ENCODE peak calls at places on chromosome 17, in four cellular contexts. B, U, V and Z are unnamed samples.

GRCh38 chr17:21278304-21279197 is 6.0 kb upstream of the MAP2K3 start:
- DNase-seq in B (no peak), U (no peak), V (no peak), Z (peak)

GRCh38 chr17:29577009-29577777 is 8.7 kb downstream of the TP53I13 start:
- DNase-seq in B (no peak), U (no peak), V (no peak), Z (no peak)

GRCh38 chr17:16081507-16082087 is 82.0 kb downstream of the TTC19 start:
- DNase-seq in B (no peak), U (no peak), V (no peak), Z (no peak)

GRCh38 chr17:76405967-76406647 is 21.7 kb downstream of the SPHK1 start:
- DNase-seq in B (peak), U (no peak), V (no peak), Z (peak)

GRCh38 chr17:29155235-29155965 is 24.8 kb downstream of the MYO18A start:
- DNase-seq in B (peak), U (no peak), V (no peak), Z (peak)

GRCh38 chr17:48610282-48611211 is at the start of gene HOXB7:
- DNase-seq in B (peak), U (no peak), V (no peak), Z (no peak)

GRCh38 chr17:14918540-14918939 is 346.6 kb downstream of the PMP22 start:
- DNase-seq in B (no peak), U (no peak), V (no peak), Z (no peak)

GRCh38 chr17:41382396-41382795 is 290 bp upstream of the KRT34 start:
- DNase-seq in B (no peak), U (no peak), V (no peak), Z (no peak)

GRCh38 chr17:31389673-31390381 is 1.6 kb upstream of the RAB11FIP4 start:
- DNase-seq in B (no peak), U (no peak), V (no peak), Z (no peak)

GRCh38 chr17:44011876-44012275 is 2.9 kb downstream of the TMEM101 start:
- DNase-seq in B (no peak), U (no peak), V (no peak), Z (no peak)

GRCh38 chr17:7486181-7486580 is 2.0 kb downstream of the POLR2A start:
- DNase-seq in B (no peak), U (no peak), V (no peak), Z (no peak)

GRCh38 chr17:17064322-17064721 is 22.1 kb downstream of the MPRIP start:
- DNase-seq in B (no peak), U (no peak), V (no peak), Z (no peak)

GRCh38 chr17:16215965-16216316 is 607 bp upstream of the NCOR1 start:
- DNase-seq in B (peak), U (peak), V (no peak), Z (no peak)

GRCh38 chr17:57135748-57136342 is 50.8 kb downstream of the AKAP1 start:
- DNase-seq in B (no peak), U (no peak), V (no peak), Z (no peak)

GRCh38 chr17:77287432-77288068 is 146.8 kb downstream of the SEC14L1 start:
- DNase-seq in B (no peak), U (no peak), V (no peak), Z (no peak)

GRCh38 chr17:49787932-49788442 is 494 bp upstream of the KAT7 start:
- DNase-seq in B (no peak), U (no peak), V (no peak), Z (no peak)

GRCh38 chr17:8140413-8141029 is 11.7 kb downstream of the PER1 start:
- DNase-seq in B (no peak), U (no peak), V (no peak), Z (no peak)

GRCh38 chr17:4247981-4248388 is 15.8 kb downstream of the ANKFY1 start:
- DNase-seq in B (no peak), U (no peak), V (no peak), Z (no peak)

GRCh38 chr17:78900816-78901215 is 2.2 kb downstream of the CEP295NL start:
- DNase-seq in B (no peak), U (no peak), V (no peak), Z (no peak)

GRCh38 chr17:41785876-41786226 is 660 bp downstream of the JUP start:
- DNase-seq in B (peak), U (no peak), V (no peak), Z (peak)

GRCh38 chr17:46847204-46848191 is 3.9 kb upstream of the WNT9B start:
- DNase-seq in B (no peak), U (no peak), V (no peak), Z (no peak)

GRCh38 chr17:60422162-60422665 is at the start of gene CHCT1:
- DNase-seq in B (no peak), U (no peak), V (no peak), Z (peak)

GRCh38 chr17:21239680-21240374 is 13.4 kb downstream of the NATD1 start:
- DNase-seq in B (peak), U (peak), V (no peak), Z (peak)

GRCh38 chr17:2172447-2172938 is 117.6 kb downstream of the HIC1 start:
- DNase-seq in B (no peak), U (no peak), V (no peak), Z (no peak)

GRCh38 chr17:2087597-2088211 is 32.8 kb downstream of the HIC1 start:
- DNase-seq in B (peak), U (no peak), V (peak), Z (peak)

GRCh38 chr17:6675426-6675825 is 23.9 kb downstream of the C17orf100 start:
- DNase-seq in B (peak), U (no peak), V (no peak), Z (no peak)

GRCh38 chr17:1367351-1367745 is 32.7 kb downstream of the YWHAE start:
- DNase-seq in B (no peak), U (no peak), V (no peak), Z (no peak)

GRCh38 chr17:19346351-19347255 is 15.9 kb downstream of the B9D1 start:
- DNase-seq in B (peak), U (no peak), V (no peak), Z (peak)

GRCh38 chr17:29593546-29594440 is 861 bp downstream of the ANKRD13B start:
- DNase-seq in B (peak), U (no peak), V (no peak), Z (peak)

GRCh38 chr17:1038459-1039118 is 41.7 kb downstream of the TIMM22 start:
- DNase-seq in B (no peak), U (no peak), V (no peak), Z (no peak)

GRCh38 chr17:35791681-35792350 is 3.6 kb downstream of the MMP28 start:
- DNase-seq in B (no peak), U (no peak), V (no peak), Z (no peak)

GRCh38 chr17:35789044-35789443 is 6.4 kb downstream of the MMP28 start:
- DNase-seq in B (no peak), U (no peak), V (no peak), Z (no peak)

GRCh38 chr17:35786941-35787432 is 8.5 kb downstream of the MMP28 start:
- DNase-seq in B (no peak), U (no peak), V (no peak), Z (no peak)

GRCh38 chr17:35790826-35791225 is 4.6 kb downstream of the MMP28 start:
- DNase-seq in B (no peak), U (no peak), V (no peak), Z (no peak)

DNA sequence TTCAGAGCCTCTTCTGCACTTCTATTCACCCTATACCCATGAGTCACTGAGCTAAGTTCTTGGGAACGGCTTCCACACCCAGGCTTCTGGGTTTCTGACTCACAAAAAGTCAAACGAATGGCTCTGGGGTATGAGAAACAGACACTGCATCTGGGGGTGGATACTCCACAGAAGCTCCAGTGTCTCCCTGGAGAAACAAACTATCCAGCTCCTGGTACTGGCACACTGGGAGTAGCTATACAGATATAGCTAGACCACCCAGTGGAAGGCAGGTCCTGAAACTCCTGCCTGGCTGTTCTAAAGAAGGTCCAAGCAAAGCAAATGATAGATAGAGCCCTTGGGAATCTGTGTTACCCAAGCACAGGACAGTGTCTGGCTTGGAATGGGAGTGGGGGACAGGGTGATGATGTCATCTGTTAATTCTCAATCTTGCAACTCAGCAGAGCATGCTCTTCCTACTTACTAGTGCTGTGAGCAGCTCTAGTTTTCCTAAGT is 6.9 kb downstream of the MMP28 start:
- DNase-seq in B (no peak), U (no peak), V (no peak), Z (no peak)
- TF ChIP-seq SPI1 in B (no peak), U (no peak), V (no peak), Z (no peak)

DNA sequence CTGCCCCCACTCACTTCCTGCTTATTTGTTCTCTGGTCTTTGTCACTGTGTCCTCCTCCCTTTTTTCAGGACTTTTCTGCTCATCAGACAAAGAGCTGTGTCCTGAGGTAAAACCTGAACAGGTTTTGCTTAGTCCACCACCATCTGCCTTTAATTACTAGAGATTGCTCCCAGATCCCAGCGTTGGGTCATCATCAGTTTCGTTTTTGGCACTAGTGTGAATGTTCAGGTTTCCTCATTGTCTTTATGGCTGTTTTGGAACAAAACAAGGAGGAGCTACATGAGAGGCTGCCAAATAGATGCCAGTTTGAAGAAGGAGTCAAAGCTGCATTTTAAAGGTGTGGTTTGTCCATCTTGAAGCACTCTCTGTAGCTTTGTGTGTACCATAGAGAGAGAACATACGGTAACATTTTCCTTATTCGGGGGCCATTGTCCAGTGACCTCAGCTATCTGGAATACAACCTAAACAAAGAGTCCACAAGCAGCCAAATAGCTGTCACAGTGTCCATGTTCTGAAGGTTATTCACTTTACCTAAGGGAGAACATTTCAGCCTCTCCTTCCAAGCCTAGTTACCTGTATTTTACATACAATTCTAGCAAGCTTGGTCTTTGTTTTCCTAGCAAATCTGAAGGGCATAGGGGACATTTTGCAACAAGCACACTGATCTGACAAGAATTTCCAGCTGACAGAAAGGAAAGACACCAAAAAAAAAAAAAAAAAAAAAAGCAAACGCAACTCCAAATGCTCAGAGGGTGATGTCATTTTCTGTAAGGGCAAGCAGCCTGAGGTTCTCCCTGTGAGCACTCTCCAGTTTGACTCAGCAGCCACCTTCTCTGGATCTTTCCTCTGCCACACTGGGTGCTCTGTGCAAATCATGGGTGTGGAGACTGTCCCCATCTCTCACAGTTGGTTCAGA is 196.1 kb downstream of the NTN1 start:
- DNase-seq in B (no peak), U (no peak), V (no peak), Z (no peak)
- TF ChIP-seq SPI1 in B (no peak), U (no peak), V (no peak), Z (no peak)

GRCh38 chr17:83145358-83145738 is 65.9 kb downstream of the METRNL start:
- DNase-seq in B (peak), U (no peak), V (no peak), Z (no peak)
- TF ChIP-seq SPI1 in B (no peak), U (no peak), V (no peak), Z (no peak)

GRCh38 chr17:40084477-40084876 is 15.9 kb downstream of the NR1D1 start:
- DNase-seq in B (no peak), U (no peak), V (no peak), Z (no peak)

GRCh38 chr17:40087049-40087794 is 13.2 kb downstream of the NR1D1 start:
- DNase-seq in B (no peak), U (no peak), V (no peak), Z (no peak)

GRCh38 chr17:40087903-40088718 is 12.3 kb downstream of the NR1D1 start:
- DNase-seq in B (no peak), U (no peak), V (no peak), Z (no peak)

GRCh38 chr17:40089085-40089895 is 11.1 kb downstream of the NR1D1 start:
- DNase-seq in B (no peak), U (no peak), V (no peak), Z (no peak)

GRCh38 chr17:40086150-40087044 is 14.0 kb downstream of the NR1D1 start:
- DNase-seq in B (peak), U (peak), V (no peak), Z (peak)
- TF ChIP-seq SPI1 in B (no peak), U (no peak), V (no peak), Z (no peak)

GRCh38 chr17:40329981-40330794 is 21.2 kb downstream of the RARA start:
- DNase-seq in B (no peak), U (no peak), V (no peak), Z (peak)
- TF ChIP-seq SPI1 in B (peak), U (peak), V (no peak), Z (peak)